ENCODE peak calls at places on chromosomes 12 and 14, in six cellular contexts. H, J, N, F, S and D are unnamed samples.

GRCh38 chr12:122086088-122086487 is 7.5 kb downstream of the MLXIP start:
- DNase-seq in H (no peak), J (no peak), N (no peak), F (no peak), S (no peak), D (no peak)

GRCh38 chr14:58629273-58629672 is 8.5 kb upstream of the DACT1 start:
- DNase-seq in H (no peak), J (no peak), N (no peak), F (no peak), S (no peak), D (no peak)

GRCh38 chr14:94144765-94145164 is 15.4 kb upstream of the IFI27L2 start:
- DNase-seq in H (peak; percentile 8), J (no peak), N (peak; percentile 82), F (no peak), S (no peak), D (no peak)

GRCh38 chr12:5626146-5626545 is 194.2 kb downstream of the NTF3 start:
- DNase-seq in H (no peak), J (no peak), N (no peak), F (no peak), S (no peak), D (no peak)

GRCh38 chr12:95838125-95838524 is 20.6 kb upstream of the SNRPF start:
- DNase-seq in H (no peak), J (peak; percentile 61), N (no peak), F (no peak), S (no peak), D (no peak)

GRCh38 chr14:63867926-63868921 is 15.4 kb downstream of the SYNE2 start:
- DNase-seq in H (no peak), J (no peak), N (no peak), F (no peak), S (no peak), D (no peak)

GRCh38 chr12:121812320-121812871 is 8.6 kb downstream of the SETD1B start:
- DNase-seq in H (no peak), J (peak; percentile 56), N (peak; percentile 88), F (peak; percentile 93), S (peak; percentile 76), D (peak; percentile 79)

GRCh38 chr14:104650057-104650980 is 39.1 kb upstream of the INF2 start:
- DNase-seq in H (no peak), J (peak; percentile 11), N (peak; percentile 84), F (peak; percentile 83), S (peak; percentile 67), D (no peak)

GRCh38 chr14:52553002-52553670 is 500 bp downstream of the GPR137C start:
- DNase-seq in H (no peak), J (no peak), N (peak; percentile 58), F (peak; percentile 61), S (peak; percentile 20), D (peak; percentile 66)

GRCh38 chr12:106213721-106214121 is 34.1 kb downstream of the CKAP4 start:
- DNase-seq in H (no peak), J (no peak), N (no peak), F (no peak), S (no peak), D (no peak)

GRCh38 chr14:101192661-101193000 is 289.1 kb upstream of the RTL1 start:
- DNase-seq in H (no peak), J (no peak), N (no peak), F (no peak), S (no peak), D (no peak)

GRCh38 chr14:78227466-78228077 is 57.4 kb downstream of the NRXN3 start:
- DNase-seq in H (no peak), J (no peak), N (peak; percentile 37), F (no peak), S (no peak), D (no peak)

GRCh38 chr12:48021485-48022179 is 17.4 kb upstream of the COL2A1 start:
- DNase-seq in H (no peak), J (no peak), N (peak; percentile 99), F (no peak), S (no peak), D (no peak)

GRCh38 chr14:83470959-83471358 is 1937.3 kb upstream of the SEL1L start:
- DNase-seq in H (no peak), J (no peak), N (no peak), F (no peak), S (no peak), D (no peak)

GRCh38 chr12:115194448-115194847 is 510.5 kb upstream of the TBX3 start:
- DNase-seq in H (no peak), J (no peak), N (peak; percentile 47), F (no peak), S (no peak), D (no peak)

GRCh38 chr12:93402333-93403311 is 24.9 kb downstream of the NUDT4 start:
- DNase-seq in H (no peak), J (no peak), N (no peak), F (no peak), S (no peak), D (no peak)

GRCh38 chr14:64394423-64394822 is 6.3 kb downstream of the MTHFD1 start:
- DNase-seq in H (no peak), J (no peak), N (peak; percentile 71), F (no peak), S (no peak), D (no peak)

GRCh38 chr12:12995088-12995487 is 5.0 kb downstream of the HEBP1 start:
- DNase-seq in H (no peak), J (no peak), N (no peak), F (no peak), S (no peak), D (no peak)

GRCh38 chr12:42213023-42213422 is 25.0 kb downstream of the YAF2 start:
- DNase-seq in H (no peak), J (peak; percentile 6), N (no peak), F (no peak), S (no peak), D (no peak)

GRCh38 chr12:122350444-122350843 is 72.0 kb downstream of the CLIP1 start:
- DNase-seq in H (no peak), J (no peak), N (no peak), F (peak; percentile 25), S (peak; percentile 64), D (no peak)

GRCh38 chr14:61678966-61679365 is 16.3 kb upstream of the HIF1A start:
- DNase-seq in H (no peak), J (no peak), N (peak; percentile 86), F (no peak), S (no peak), D (no peak)

GRCh38 chr12:110109037-110109836 is 14.9 kb upstream of the IFT81 start:
- DNase-seq in H (no peak), J (peak; percentile 99), N (peak; percentile 90), F (peak; percentile 21), S (peak; percentile 75), D (peak; percentile 83)

GRCh38 chr12:1044697-1045096 is 53.7 kb downstream of the ERC1 start:
- DNase-seq in H (no peak), J (no peak), N (no peak), F (no peak), S (no peak), D (no peak)

GRCh38 chr12:65725376-65725775 is 98.9 kb upstream of the HMGA2 start:
- DNase-seq in H (peak; percentile 74), J (no peak), N (peak; percentile 53), F (no peak), S (no peak), D (no peak)

GRCh38 chr12:109179927-109180326 is 63.5 kb downstream of the ACACB start:
- DNase-seq in H (no peak), J (no peak), N (no peak), F (no peak), S (no peak), D (no peak)

GRCh38 chr12:1719139-1719538 is 28.3 kb downstream of the ADIPOR2 start:
- DNase-seq in H (no peak), J (no peak), N (no peak), F (no peak), S (no peak), D (no peak)

GRCh38 chr14:91728616-91729183 is 3.2 kb downstream of the CATSPERB start:
- DNase-seq in H (no peak), J (no peak), N (no peak), F (no peak), S (no peak), D (no peak)

DNA sequence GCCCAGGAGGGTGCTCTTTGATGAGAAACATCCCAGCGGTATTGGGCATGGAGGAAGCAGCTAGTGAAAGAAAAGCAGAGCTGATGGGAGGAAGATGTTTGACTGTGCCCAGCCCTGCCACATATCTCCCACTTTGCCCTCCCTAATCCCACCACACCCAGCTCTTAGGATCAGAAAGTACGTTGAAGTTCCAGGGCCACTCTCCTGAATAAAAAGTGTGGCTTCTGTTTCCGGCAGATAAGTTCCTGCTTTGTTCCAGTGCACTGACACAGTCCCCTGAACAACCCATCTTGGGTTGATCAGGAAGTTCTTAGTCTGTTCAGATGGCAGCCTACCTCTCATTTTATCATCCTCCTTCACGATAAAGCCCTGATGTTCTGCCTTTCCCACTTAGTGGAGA is 16.5 kb downstream of the TPCN1 start:
- DNase-seq in H (no peak), J (no peak), N (no peak), F (peak; percentile 44), S (no peak), D (no peak)
- H3K36me3 ChIP-seq in H (no peaks in the 10 kb centered on the region), J (peaks cover 8% of the 10 kb centered on the region), N (no peaks in the 10 kb centered on the region), F (peaks cover 40% of the 10 kb centered on the region), S (no peaks in the 10 kb centered on the region), D (peaks cover 47% of the 10 kb centered on the region)

GRCh38 chr12:64385019-64385418 is 5.5 kb downstream of the C12orf56 start:
- DNase-seq in H (no peak), J (no peak), N (no peak), F (no peak), S (no peak), D (no peak)
- H3K27ac ChIP-seq in H (no peak overlapping the region), J (no peak overlapping the region), N (no peak overlapping the region), F (no peak overlapping the region), S (no peak overlapping the region), D (peak overlapping the region; percentile 90)

GRCh38 chr14:74240794-74241610 is 1.8 kb downstream of the VSX2 start:
- DNase-seq in H (no peak), J (no peak), N (peak; percentile 42), F (no peak), S (no peak), D (peak; percentile 76)

GRCh38 chr14:74244115-74244514 is 4.9 kb downstream of the VSX2 start:
- DNase-seq in H (no peak), J (no peak), N (peak; percentile 56), F (peak; percentile 25), S (no peak), D (no peak)

GRCh38 chr14:74242055-74243042 is 3.1 kb downstream of the VSX2 start:
- DNase-seq in H (no peak), J (no peak), N (no peak), F (no peak), S (no peak), D (no peak)

GRCh38 chr14:74241611-74242005 is 2.4 kb downstream of the VSX2 start:
- DNase-seq in H (no peak), J (no peak), N (no peak), F (no peak), S (no peak), D (no peak)

DNA sequence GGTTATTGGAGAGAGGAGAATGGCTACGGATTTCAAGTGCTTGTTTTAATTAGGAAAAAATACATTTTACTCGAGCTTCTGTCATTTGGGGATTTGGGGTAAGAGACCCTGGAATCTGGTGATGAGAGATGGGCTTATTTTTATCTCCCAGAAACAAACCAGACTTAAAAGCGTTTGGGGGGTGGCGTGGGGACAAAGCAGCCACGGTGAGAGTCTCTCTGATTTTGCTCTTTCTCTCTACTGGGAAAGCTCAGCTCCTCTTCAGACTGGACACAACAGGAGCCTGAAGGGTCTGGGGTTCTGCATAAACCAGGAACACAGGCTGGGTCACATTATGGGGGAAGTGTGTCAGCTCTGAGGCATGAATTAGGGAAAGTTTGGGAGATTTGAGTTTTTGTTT is 3.8 kb downstream of the VSX2 start:
- DNase-seq in H (no peak), J (no peak), N (no peak), F (no peak), S (no peak), D (no peak)
- H3K27me3 ChIP-seq in H (no peaks in the 10 kb centered on the region), J (peaks cover 89% of the 10 kb centered on the region), N (peaks cover 58% of the 10 kb centered on the region), F (peaks cover 68% of the 10 kb centered on the region), S (peaks cover 97% of the 10 kb centered on the region), D (peaks cover 83% of the 10 kb centered on the region)

GRCh38 chr12:67287311-67287710 is 18.2 kb downstream of the CAND1 start:
- DNase-seq in H (no peak), J (no peak), N (no peak), F (no peak), S (no peak), D (no peak)
- H3K36me3 ChIP-seq in H (peaks cover 5% of the 10 kb centered on the region), J (peaks cover 5% of the 10 kb centered on the region), N (no peaks in the 10 kb centered on the region), F (peaks cover 54% of the 10 kb centered on the region), S (no peaks in the 10 kb centered on the region), D (peaks cover 56% of the 10 kb centered on the region)